ENCODE peak calls at places on chromosome 13, in six cellular contexts. N is tibial nerve, U is occipital lobe, D is EL, L is M059J, A is T-helper 9 cell. S is an unnamed sample.

GRCh38 chr13:113947321-113948033 is 26.4 kb downstream of the C13orf46 start:
- DNase-seq in N (peak; percentile 52), U (no peak), D (peak; percentile 42), L (no peak), A (no peak), S (peak; percentile 68)

GRCh38 chr13:78750735-78751134 is 91.8 kb upstream of the OBI1 start:
- DNase-seq in N (no peak), U (no peak), D (no peak), L (no peak), A (no peak), S (no peak)

GRCh38 chr13:46622918-46623256 is 69.9 kb downstream of the LRCH1 start:
- DNase-seq in N (no peak), U (peak; percentile 33), D (peak; percentile 80), L (peak; percentile 69), A (no peak), S (peak; percentile 65)

GRCh38 chr13:94352057-94352456 is 127.4 kb downstream of the DCT start:
- DNase-seq in N (no peak), U (no peak), D (peak; percentile 17), L (no peak), A (no peak), S (no peak)

GRCh38 chr13:107827840-107828549 is 387.3 kb downstream of the LIG4 start:
- DNase-seq in N (no peak), U (no peak), D (no peak), L (no peak), A (no peak), S (no peak)

GRCh38 chr13:80151016-80151415 is 189.9 kb downstream of the SPRY2 start:
- DNase-seq in N (no peak), U (no peak), D (no peak), L (no peak), A (no peak), S (no peak)

GRCh38 chr13:82681535-82681934 is 1200.7 kb downstream of the SLITRK1 start:
- DNase-seq in N (no peak), U (no peak), D (no peak), L (no peak), A (no peak), S (no peak)

GRCh38 chr13:92224825-92225224 is 826.4 kb downstream of the GPC5 start:
- DNase-seq in N (no peak), U (no peak), D (no peak), L (no peak), A (no peak), S (no peak)

GRCh38 chr13:79767126-79767525 is 286.2 kb downstream of the NDFIP2 start:
- DNase-seq in N (no peak), U (no peak), D (peak; percentile 25), L (no peak), A (no peak), S (no peak)

GRCh38 chr13:24148414-24149305 is 11.9 kb upstream of the SPATA13 start:
- DNase-seq in N (no peak), U (no peak), D (peak; percentile 97), L (peak; percentile 98), A (no peak), S (no peak)

GRCh38 chr13:54241719-54242118 is 1213.1 kb downstream of the OLFM4 start:
- DNase-seq in N (no peak), U (no peak), D (no peak), L (no peak), A (no peak), S (no peak)

GRCh38 chr13:99415014-99415650 is 86.1 kb upstream of the TM9SF2 start:
- DNase-seq in N (no peak), U (no peak), D (no peak), L (no peak), A (no peak), S (peak; percentile 38)

GRCh38 chr13:34914416-34914815 is 27.7 kb upstream of the NBEA start:
- DNase-seq in N (no peak), U (no peak), D (no peak), L (no peak), A (no peak), S (no peak)

GRCh38 chr13:34114581-34114980 is 296.6 kb downstream of the RFC3 start:
- DNase-seq in N (no peak), U (no peak), D (no peak), L (no peak), A (no peak), S (no peak)

GRCh38 chr13:26847281-26847680 is 86.7 kb upstream of the GPR12 start:
- DNase-seq in N (no peak), U (no peak), D (no peak), L (no peak), A (no peak), S (no peak)

GRCh38 chr13:44257806-44258205 is 115.8 kb upstream of the SERP2 start:
- DNase-seq in N (no peak), U (no peak), D (no peak), L (no peak), A (no peak), S (no peak)

GRCh38 chr13:101875717-101876393 is 423.4 kb downstream of the ITGBL1 start:
- DNase-seq in N (no peak), U (no peak), D (peak; percentile 8), L (peak; percentile 87), A (no peak), S (no peak)

GRCh38 chr13:113034451-113035208 is 65.6 kb downstream of the MCF2L start:
- DNase-seq in N (no peak), U (peak; percentile 43), D (peak; percentile 59), L (peak; percentile 45), A (no peak), S (no peak)

GRCh38 chr13:93558637-93559036 is 332.0 kb downstream of the GPC6 start:
- DNase-seq in N (no peak), U (no peak), D (no peak), L (no peak), A (no peak), S (no peak)

S was measured in tibial artery.